ENCODE peak calls at places on chromosome 21, in four cellular contexts. One of them, this sample, is unnamed.

GRCh38 chr21:16194851-16195251 is 465.1 kb downstream of the USP25 start:
- DNase-seq in A549: no peak
- DNase-seq in GM12878: no peak
- DNase-seq in HCT116: no peak
- DNase-seq in this sample: no peak

GRCh38 chr21:28789571-28789970 is 203.1 kb downstream of the LTN1 start:
- DNase-seq in A549: no peak
- DNase-seq in GM12878: no peak
- DNase-seq in HCT116: no peak
- DNase-seq in this sample: no peak

GRCh38 chr21:36005018-36005417 is 55.3 kb downstream of the SETD4 start:
- DNase-seq in A549: no peak
- DNase-seq in GM12878: no peak
- DNase-seq in HCT116: no peak
- DNase-seq in this sample: peak

GRCh38 chr21:29125199-29125598 is 5.2 kb upstream of the MAP3K7CL start:
- DNase-seq in A549: no peak
- DNase-seq in GM12878: peak
- DNase-seq in HCT116: no peak
- DNase-seq in this sample: no peak

GRCh38 chr21:39650801-39651200 is 38.1 kb downstream of the B3GALT5 start:
- DNase-seq in A549: no peak
- DNase-seq in GM12878: no peak
- DNase-seq in HCT116: no peak
- DNase-seq in this sample: no peak

GRCh38 chr21:15826147-15826780 is 96.5 kb downstream of the USP25 start:
- DNase-seq in A549: peak
- DNase-seq in GM12878: peak
- DNase-seq in HCT116: peak
- DNase-seq in this sample: peak

GRCh38 chr21:46507562-46507961 is 48.9 kb downstream of the DIP2A start:
- DNase-seq in A549: no peak
- DNase-seq in GM12878: no peak
- DNase-seq in HCT116: no peak
- DNase-seq in this sample: no peak

GRCh38 chr21:19109694-19110093 is 706.1 kb upstream of the TMPRSS15 start:
- DNase-seq in A549: no peak
- DNase-seq in GM12878: no peak
- DNase-seq in HCT116: no peak
- DNase-seq in this sample: peak

GRCh38 chr21:27425172-27425571 is 458.3 kb upstream of the ADAMTS5 start:
- DNase-seq in A549: no peak
- DNase-seq in GM12878: no peak
- DNase-seq in HCT116: no peak
- DNase-seq in this sample: peak

GRCh38 chr21:18384771-18385170 is 18.8 kb downstream of the TMPRSS15 start:
- DNase-seq in A549: no peak
- DNase-seq in GM12878: no peak
- DNase-seq in HCT116: no peak
- DNase-seq in this sample: peak

GRCh38 chr21:45853703-45854342 is 127.7 kb upstream of the COL6A1 start:
- DNase-seq in A549: no peak
- DNase-seq in GM12878: no peak
- DNase-seq in HCT116: no peak
- DNase-seq in this sample: no peak

GRCh38 chr21:25568230-25568629 is 39.1 kb downstream of the MRPL39 start:
- DNase-seq in A549: no peak
- DNase-seq in GM12878: no peak
- DNase-seq in HCT116: no peak
- DNase-seq in this sample: peak

GRCh38 chr21:43731476-43731875 is 12.5 kb downstream of the PDXK start:
- DNase-seq in A549: no peak
- DNase-seq in GM12878: no peak
- DNase-seq in HCT116: no peak
- DNase-seq in this sample: no peak

GRCh38 chr21:41112740-41113692 is 54.9 kb upstream of the BACE2 start:
- DNase-seq in A549: no peak
- DNase-seq in GM12878: no peak
- DNase-seq in HCT116: no peak
- DNase-seq in this sample: peak

GRCh38 chr21:26449161-26449560 is 123.9 kb downstream of the CYYR1 start:
- DNase-seq in A549: no peak
- DNase-seq in GM12878: no peak
- DNase-seq in HCT116: no peak
- DNase-seq in this sample: no peak

GRCh38 chr21:28633803-28634572 is 358.7 kb downstream of the LTN1 start:
- DNase-seq in A549: no peak
- DNase-seq in GM12878: no peak
- DNase-seq in HCT116: no peak
- DNase-seq in this sample: no peak

GRCh38 chr21:30942192-30942591 is 60.8 kb upstream of the KRTAP11-1 start:
- DNase-seq in A549: no peak
- DNase-seq in GM12878: no peak
- DNase-seq in HCT116: no peak
- DNase-seq in this sample: peak

GRCh38 chr21:27418338-27418737 is 451.4 kb upstream of the ADAMTS5 start:
- DNase-seq in A549: no peak
- DNase-seq in GM12878: no peak
- DNase-seq in HCT116: no peak
- DNase-seq in this sample: no peak

GRCh38 chr21:21226472-21226871 is 228.3 kb downstream of the NCAM2 start:
- DNase-seq in A549: no peak
- DNase-seq in GM12878: no peak
- DNase-seq in HCT116: no peak
- DNase-seq in this sample: no peak

GRCh38 chr21:21232320-21232719 is 234.1 kb downstream of the NCAM2 start:
- DNase-seq in A549: no peak
- DNase-seq in GM12878: no peak
- DNase-seq in HCT116: no peak
- DNase-seq in this sample: peak

DNA sequence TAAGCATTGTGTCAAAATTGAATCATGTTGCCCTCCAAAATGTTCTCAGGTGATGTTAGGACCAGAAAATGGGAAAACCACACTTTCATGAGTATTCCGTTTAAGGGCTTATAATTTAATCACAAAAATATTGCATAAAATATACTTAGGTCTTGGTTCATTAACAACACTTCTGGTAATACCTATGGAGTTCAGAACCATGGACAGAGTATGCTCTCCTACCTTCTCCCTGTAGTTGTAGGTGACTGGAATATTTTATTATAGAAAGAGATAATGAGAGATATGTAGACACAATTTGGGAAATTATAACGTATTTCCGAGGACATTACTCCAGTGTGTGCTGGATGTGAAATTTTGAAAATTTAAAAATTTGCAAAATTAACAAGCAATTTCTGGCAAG is 232.5 kb downstream of the NCAM2 start:
- DNase-seq in A549: no peak
- DNase-seq in GM12878: no peak
- DNase-seq in HCT116: no peak
- DNase-seq in this sample: peak
- TF ChIP-seq REST in A549: no peak
- TF ChIP-seq REST in GM12878: no peak
- TF ChIP-seq REST in HCT116: no peak
- TF ChIP-seq REST in this sample: peak

GRCh38 chr21:23543334-23543733 is 2063.9 kb downstream of the MRPL39 start:
- DNase-seq in A549: no peak
- DNase-seq in GM12878: no peak
- DNase-seq in HCT116: no peak
- DNase-seq in this sample: no peak
- TF ChIP-seq REST in A549: no peak
- TF ChIP-seq REST in GM12878: no peak
- TF ChIP-seq REST in HCT116: no peak
- TF ChIP-seq REST in this sample: no peak

DNA sequence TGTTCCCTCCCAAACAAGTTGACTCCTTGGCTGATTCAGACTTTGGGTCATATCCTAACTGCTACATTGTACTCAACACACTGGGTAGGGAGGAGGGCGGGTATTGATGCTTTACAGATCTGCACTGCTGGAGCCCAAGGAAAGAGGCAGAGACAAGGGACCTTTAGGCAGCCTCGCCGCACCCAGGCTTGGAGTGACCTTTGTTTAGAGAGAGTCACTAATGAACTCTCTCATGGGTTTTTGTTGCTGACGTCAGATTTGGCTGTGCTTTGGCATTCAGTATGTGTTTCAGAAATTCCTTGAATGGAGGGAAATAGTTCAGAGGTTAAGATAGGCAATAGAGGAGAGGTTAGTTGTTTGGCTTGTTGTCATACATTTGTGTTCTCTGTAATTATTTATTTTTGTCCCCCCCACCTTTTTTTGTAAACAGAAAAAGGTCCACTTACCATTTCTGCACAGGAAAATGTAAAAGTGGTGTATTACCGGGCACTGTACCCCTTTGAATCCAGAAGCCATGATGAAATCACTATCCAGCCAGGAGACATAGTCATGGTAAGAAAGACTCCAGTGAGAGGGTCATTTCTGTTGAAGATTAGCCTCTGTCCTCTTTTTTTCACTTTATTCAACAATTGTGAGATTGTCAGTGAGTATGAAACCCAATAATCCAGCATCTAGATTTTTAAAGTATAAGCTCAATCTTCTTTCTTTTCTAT is 116.1 kb downstream of the ATP5PO start:
- DNase-seq in A549: no peak
- DNase-seq in GM12878: no peak
- DNase-seq in HCT116: no peak
- DNase-seq in this sample: no peak
- TF ChIP-seq REST in A549: no peak
- TF ChIP-seq REST in GM12878: no peak
- TF ChIP-seq REST in HCT116: no peak
- TF ChIP-seq REST in this sample: no peak

GRCh38 chr21:44817506-44817880 is 369 bp downstream of the SUMO3 start:
- DNase-seq in A549: peak
- DNase-seq in GM12878: no peak
- DNase-seq in HCT116: peak
- DNase-seq in this sample: peak
- TF ChIP-seq REST in A549: no peak
- TF ChIP-seq REST in GM12878: no peak
- TF ChIP-seq REST in HCT116: no peak
- TF ChIP-seq REST in this sample: no peak

GRCh38 chr21:42395910-42396625 is at the start of gene TMPRSS3:
- DNase-seq in A549: no peak
- DNase-seq in GM12878: no peak
- DNase-seq in HCT116: no peak
- DNase-seq in this sample: no peak

GRCh38 chr21:42397291-42398129 is 1.7 kb upstream of the TMPRSS3 start:
- DNase-seq in A549: no peak
- DNase-seq in GM12878: no peak
- DNase-seq in HCT116: no peak
- DNase-seq in this sample: no peak

GRCh38 chr21:42400525-42400924 is 3.2 kb upstream of the UBASH3A start:
- DNase-seq in A549: no peak
- DNase-seq in GM12878: peak
- DNase-seq in HCT116: no peak
- DNase-seq in this sample: no peak

GRCh38 chr21:42398130-42398394 is 2.2 kb upstream of the TMPRSS3 start:
- DNase-seq in A549: no peak
- DNase-seq in GM12878: no peak
- DNase-seq in HCT116: no peak
- DNase-seq in this sample: no peak

DNA sequence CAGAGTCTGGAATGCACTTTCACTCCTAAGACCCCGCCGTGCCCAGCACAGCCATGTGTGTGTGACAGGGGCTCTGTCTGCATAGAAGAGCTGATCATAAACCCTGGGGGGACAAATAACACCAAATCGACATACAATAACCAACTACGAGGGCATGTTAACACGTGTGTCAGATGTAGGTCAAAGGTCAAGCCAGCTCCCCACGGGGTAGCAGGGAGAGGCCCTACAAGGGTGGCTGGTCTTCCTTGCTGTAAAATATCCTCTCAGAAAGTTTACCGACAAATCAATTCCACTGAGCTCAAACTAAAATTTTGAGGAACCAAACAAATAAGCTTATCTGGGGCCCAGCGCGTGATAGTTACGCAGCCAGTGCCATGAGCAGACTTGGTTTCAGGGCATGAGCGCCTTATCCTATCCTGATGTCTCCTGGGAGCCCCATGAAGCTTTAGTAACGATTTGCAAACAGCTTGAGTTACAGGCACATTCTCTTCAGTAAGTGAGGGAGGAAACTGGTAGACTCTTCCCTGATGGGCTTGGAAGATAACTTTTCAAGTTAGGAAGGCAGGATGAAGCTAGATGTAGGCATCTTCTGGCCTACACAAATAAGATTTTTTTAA is 2.7 kb upstream of the TMPRSS3 start:
- DNase-seq in A549: no peak
- DNase-seq in GM12878: no peak
- DNase-seq in HCT116: no peak
- DNase-seq in this sample: no peak
- TF ChIP-seq REST in A549: no peak
- TF ChIP-seq REST in GM12878: no peak
- TF ChIP-seq REST in HCT116: no peak
- TF ChIP-seq REST in this sample: no peak

This sample was measured in GM23338.